ENCODE peak calls at places on chromosomes 16 and 17, in four cellular contexts. R is trophoblast cell, C is H1, N is IMR-90. D is an unnamed sample.

GRCh38 chr17:13957636-13958035 is 111.7 kb upstream of the COX10 start:
- DNase-seq in C (no peak), N (peak), R (no peak), D (peak)

GRCh38 chr16:53908731-53909130 is 204.8 kb downstream of the FTO start:
- DNase-seq in N (peak), R (no peak), C (no peak), D (peak)

GRCh38 chr17:63930951-63931575 is 1.1 kb downstream of the CD79B start:
- DNase-seq in R (no peak), C (peak), N (no peak), D (no peak)

GRCh38 chr16:48231675-48232214 is 12.4 kb upstream of the LONP2 start:
- DNase-seq in N (peak), C (peak), R (peak), D (peak)

GRCh38 chr17:64491034-64491860 is 5.6 kb downstream of the POLG2 start:
- DNase-seq in N (peak), R (peak), C (no peak), D (peak)

GRCh38 chr17:82836823-82837357 is 2.9 kb downstream of the ZNF750 start:
- DNase-seq in R (peak), C (no peak), N (no peak), D (no peak)

GRCh38 chr16:14564881-14565687 is 65.0 kb downstream of the PARN start:
- DNase-seq in C (no peak), N (peak), R (no peak), D (no peak)

GRCh38 chr16:87129771-87130170 is 187.4 kb downstream of the C16orf95 start:
- DNase-seq in R (peak), N (peak), C (no peak), D (peak)

GRCh38 chr17:56292010-56292409 is 138.7 kb downstream of the ANKFN1 start:
- DNase-seq in N (peak), R (no peak), C (no peak), D (no peak)

GRCh38 chr17:11921296-11921695 is 76.0 kb downstream of the ZNF18 start:
- DNase-seq in C (no peak), R (peak), N (no peak), D (no peak)

GRCh38 chr16:84854759-84855158 is 35.0 kb downstream of the CRISPLD2 start:
- DNase-seq in C (no peak), R (no peak), N (peak), D (peak)

GRCh38 chr16:81401035-81401950 is 43.3 kb upstream of the CMIP start:
- DNase-seq in N (peak), C (no peak), R (peak), D (peak)

GRCh38 chr16:87420401-87421368 is 28.5 kb downstream of the MAP1LC3B start:
- DNase-seq in R (no peak), N (no peak), C (no peak), D (no peak)

GRCh38 chr17:32722733-32723132 is 154.2 kb downstream of the MYO1D start:
- DNase-seq in N (no peak), R (peak), C (no peak), D (no peak)

GRCh38 chr17:82245144-82246039 is 16.6 kb downstream of the SLC16A3 start:
- DNase-seq in C (no peak), N (no peak), R (peak), D (no peak)

GRCh38 chr16:54817940-54818574 is 112.6 kb upstream of the IRX5 start:
- DNase-seq in R (no peak), N (no peak), C (no peak), D (no peak)

GRCh38 chr16:70416748-70417616 is 21.9 kb downstream of the ST3GAL2 start:
- DNase-seq in C (no peak), N (no peak), R (no peak), D (no peak)

GRCh38 chr17:64202683-64203430 is 60.2 kb downstream of the TEX2 start:
- DNase-seq in C (no peak), N (peak), R (peak), D (peak)

GRCh38 chr16:57600048-57600835 is 28.2 kb upstream of the ADGRG1 start:
- DNase-seq in R (peak), N (peak), C (peak), D (peak)

GRCh38 chr17:46774108-46774737 is 44.3 kb downstream of the WNT3 start:
- DNase-seq in R (no peak), C (no peak), N (no peak), D (no peak)

GRCh38 chr17:47694818-47695663 is 1.1 kb downstream of the TBKBP1 start:
- DNase-seq in R (peak), N (peak), C (peak), D (peak)

GRCh38 chr16:64900029-64900428 is 221.8 kb downstream of the CDH11 start:
- DNase-seq in N (no peak), R (no peak), C (no peak), D (no peak)

GRCh38 chr17:49676276-49676868 is 1.5 kb downstream of the SPOP start:
- DNase-seq in C (peak), N (peak), R (peak), D (peak)

GRCh38 chr17:17921192-17922082 is 50.8 kb downstream of the TOM1L2 start:
- DNase-seq in N (peak), R (peak), C (peak), D (peak)

GRCh38 chr17:48052956-48053757 is 5.0 kb downstream of the NFE2L1 start:
- DNase-seq in C (no peak), R (no peak), N (peak), D (peak)

GRCh38 chr17:14048169-14048568 is 21.1 kb upstream of the COX10 start:
- DNase-seq in R (peak), C (no peak), N (no peak), D (no peak)

GRCh38 chr16:85424260-85425060 is 188.7 kb upstream of the GSE1 start:
- DNase-seq in R (peak), C (peak), N (no peak), D (no peak)

GRCh38 chr17:82679586-82680465 is 18.7 kb downstream of the RAB40B start:
- DNase-seq in C (no peak), R (no peak), N (no peak), D (no peak)

GRCh38 chr16:23110257-23110899 is 38.9 kb downstream of the USP31 start:
- DNase-seq in N (no peak), R (no peak), C (no peak), D (no peak)

GRCh38 chr17:6366144-6366755 is 68.7 kb downstream of the AIPL1 start:
- DNase-seq in R (no peak), C (peak), N (peak), D (peak)

GRCh38 chr17:37234106-37234505 is 141.7 kb upstream of the C17orf78 start:
- DNase-seq in C (no peak), N (peak), R (no peak), D (no peak)

GRCh38 chr17:38448208-38448776 is 20.0 kb downstream of the ARHGAP23 start:
- DNase-seq in C (no peak), N (peak), R (no peak), D (peak)

GRCh38 chr16:47916266-47916665 is 239.5 kb downstream of the ABCC12 start:
- DNase-seq in C (no peak), R (no peak), N (peak), D (peak)

GRCh38 chr17:61335105-61335844 is 64.4 kb upstream of the TBX2 start:
- DNase-seq in C (no peak), N (peak), R (no peak), D (peak)

GRCh38 chr17:76706817-76707216 is 3.9 kb downstream of the MXRA7 start:
- DNase-seq in C (no peak), N (no peak), R (peak), D (no peak)

GRCh38 chr17:76710863-76711611 is at the start of gene MXRA7:
- DNase-seq in R (peak), C (peak), N (peak), D (peak)

GRCh38 chr17:76707985-76708807 is 2.6 kb downstream of the MXRA7 start:
- DNase-seq in R (no peak), C (peak), N (no peak), D (peak)

GRCh38 chr17:76713765-76714164 is 3.0 kb upstream of the MXRA7 start:
- DNase-seq in R (no peak), N (no peak), C (no peak), D (no peak)

GRCh38 chr17:76709077-76709950 is 1.5 kb downstream of the MXRA7 start:
- DNase-seq in R (peak), N (peak), C (peak), D (peak)
- H3K9ac ChIP-seq in R (peak), N (peak), C (no peak), D (peak)

GRCh38 chr17:19579192-19579668 is 45.6 kb downstream of the SLC47A1 start:
- DNase-seq in R (no peak), C (peak), N (no peak), D (no peak)
- H3K23ac ChIP-seq in R (no peak), C (no peak), N (no peak), D (no peak)

DNA sequence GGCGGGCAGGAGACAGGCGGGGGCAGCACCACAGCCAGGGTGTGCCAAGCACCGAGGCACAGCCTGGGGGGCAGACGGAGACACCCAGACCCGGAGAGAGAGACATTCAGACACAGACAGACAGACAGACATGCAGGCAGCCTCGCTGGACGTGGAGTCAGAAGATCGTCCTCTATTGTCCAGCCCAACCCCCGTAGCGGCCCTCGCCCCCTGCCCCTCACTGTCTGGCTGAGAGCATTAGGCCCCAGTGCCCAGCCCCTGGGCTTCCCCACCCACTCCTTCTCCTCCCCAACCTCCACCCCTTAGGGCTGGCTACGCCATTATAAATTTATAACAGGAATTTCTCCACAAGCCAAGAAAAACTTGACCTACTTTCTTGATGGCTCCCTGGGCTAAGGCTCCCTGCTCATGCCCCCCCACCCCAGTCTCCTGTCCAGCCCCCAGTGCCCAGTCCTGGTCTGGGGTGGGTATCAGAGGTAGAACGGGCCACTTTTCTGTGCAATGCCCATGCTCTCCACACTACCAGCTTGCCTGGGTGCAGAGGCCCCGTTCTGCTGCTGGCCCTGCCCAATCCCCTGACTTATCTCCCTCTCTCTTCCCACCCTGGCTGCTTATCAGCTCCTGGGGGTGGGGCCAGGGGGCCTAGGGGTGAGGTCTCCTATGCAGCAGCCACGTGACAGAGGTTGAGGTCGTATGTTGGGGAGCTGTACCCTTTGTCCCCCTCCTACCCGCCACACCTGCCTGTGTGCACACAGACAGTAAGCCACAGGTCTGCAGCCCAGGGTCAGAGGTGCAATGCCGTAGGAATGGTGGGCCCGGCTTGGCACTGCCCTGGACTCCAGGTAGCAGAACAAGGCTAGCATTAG is 9.9 kb downstream of the THRA start:
- DNase-seq in R (no peak), C (no peak), N (no peak), D (no peak)
- H3K4me3 ChIP-seq in R (no peak), C (no peak), N (no peak), D (no peak)

DNA sequence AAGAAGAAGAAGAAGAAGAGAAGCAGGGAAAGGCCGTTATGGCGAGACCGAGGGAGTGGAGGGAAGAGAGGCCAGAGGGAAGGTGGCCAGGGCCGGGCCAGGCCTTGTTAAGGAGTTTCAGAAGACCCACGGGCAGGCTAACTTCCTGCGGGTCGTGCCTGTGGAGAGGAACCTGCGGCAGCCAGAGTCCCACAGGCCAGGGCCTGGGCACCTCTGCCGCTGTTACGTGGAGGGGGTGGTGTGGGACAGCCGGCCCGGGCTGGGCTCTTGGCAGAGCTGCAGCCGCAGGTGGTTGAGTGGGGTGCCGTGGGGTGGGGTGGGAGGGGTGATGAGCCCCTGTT is 5.5 kb downstream of the WDR81 start:
- DNase-seq in R (no peak), N (no peak), C (no peak), D (no peak)
- H3K9ac ChIP-seq in R (no peak), N (no peak), C (no peak), D (peak)

DNA sequence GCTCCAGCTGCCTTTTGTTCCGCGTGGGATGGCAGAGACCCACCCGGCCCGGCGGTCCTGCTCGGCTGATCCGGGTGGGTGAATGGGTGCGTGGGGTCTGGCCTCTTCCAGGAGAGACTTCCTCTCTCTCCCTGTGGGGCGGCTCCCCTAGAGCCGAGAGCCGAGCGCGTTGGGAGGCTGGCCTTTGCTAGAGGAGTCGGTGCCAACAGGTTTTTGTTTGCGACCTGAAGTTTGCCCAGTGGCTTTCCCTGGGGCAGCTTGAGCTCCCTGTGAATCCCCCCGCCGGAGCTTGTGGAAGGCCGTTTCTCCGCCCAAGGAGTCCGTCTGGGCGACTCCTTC is 970 bp downstream of the EPN2 start:
- DNase-seq in C (peak), N (no peak), R (peak), D (peak)
- H3K23ac ChIP-seq in C (no peak), N (peak), R (no peak), D (no peak)

GRCh38 chr17:1379208-1379929 is 20.7 kb downstream of the YWHAE start:
- DNase-seq in R (no peak), C (no peak), N (no peak), D (no peak)
- H3K4me3 ChIP-seq in R (no peak), C (no peak), N (no peak), D (no peak)

GRCh38 chr17:2853722-2854580 is 57.7 kb downstream of the RAP1GAP2 start:
- DNase-seq in R (peak), C (peak), N (no peak), D (peak)

GRCh38 chr17:2854662-2855061 is 58.4 kb downstream of the RAP1GAP2 start:
- DNase-seq in N (no peak), R (no peak), C (no peak), D (no peak)

GRCh38 chr17:2853111-2853721 is 57.0 kb downstream of the RAP1GAP2 start:
- DNase-seq in R (peak), C (peak), N (peak), D (peak)

GRCh38 chr17:2856727-2857126 is 60.5 kb downstream of the RAP1GAP2 start:
- DNase-seq in N (no peak), R (no peak), C (no peak), D (no peak)

GRCh38 chr17:2855063-2855600 is 58.9 kb downstream of the RAP1GAP2 start:
- DNase-seq in N (peak), C (no peak), R (no peak), D (no peak)
- H3K9ac ChIP-seq in N (no peak), C (no peak), R (peak), D (no peak)

DNA sequence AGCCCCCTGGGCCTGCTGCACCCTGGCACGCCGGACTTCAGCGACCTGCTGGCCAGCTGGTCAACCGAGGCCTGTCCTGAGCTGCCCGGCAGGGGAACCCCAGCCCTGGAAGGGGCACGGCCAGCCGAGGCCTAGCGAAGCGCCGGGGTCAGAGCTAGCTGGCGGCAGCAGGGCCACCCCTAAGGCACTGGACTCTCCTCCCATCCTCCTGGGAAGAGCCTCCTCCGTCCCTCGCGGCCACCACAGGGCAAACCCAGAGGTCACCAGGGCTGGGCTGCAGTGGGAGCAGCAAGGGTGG is 2.3 kb downstream of the PERCC1 start:
- DNase-seq in C (no peak), R (no peak), N (no peak), D (no peak)
- H3K23ac ChIP-seq in C (no peak), R (no peak), N (no peak), D (no peak)

GRCh38 chr17:45227101-45227591 is 5.5 kb downstream of the FMNL1 start:
- DNase-seq in N (no peak), C (no peak), R (no peak), D (no peak)
- H3K4me3 ChIP-seq in N (no peak), C (no peak), R (no peak), D (peak)

D was measured in mesenchymal stem cell.